ENCODE peak calls at places on chromosomes 6 and 20, in five cellular contexts. L is pancreas; H is activated CD8-positive, alpha-beta T cell treated with anti-CD3 and anti-CD28 coated beads for 36 hours; Y is lung; N is lower lobe of right lung. X is an unnamed sample.

GRCh38 chr6:121506761-121507754 is 71.6 kb downstream of the GJA1 start:
- DNase-seq in L (no peak), H (no peak), Y (no peak), N (no peak), X (no peak)

GRCh38 chr6:155604991-155605390 is 149.4 kb upstream of the NOX3 start:
- DNase-seq in L (no peak), H (no peak), Y (no peak), N (no peak), X (no peak)

GRCh38 chr6:106658469-106658868 is 29.1 kb downstream of the QRSL1 start:
- DNase-seq in L (no peak), H (no peak), Y (no peak), N (no peak), X (no peak)

GRCh38 chr20:63628246-63628975 is 1.5 kb upstream of the GMEB2 start:
- DNase-seq in L (peak), H (peak), Y (peak), N (peak), X (peak)

GRCh38 chr6:134533991-134534390 is 216.1 kb upstream of the SGK1 start:
- DNase-seq in L (no peak), H (no peak), Y (no peak), N (no peak), X (no peak)

GRCh38 chr20:4060856-4061440 is 45.6 kb upstream of the RNF24 start:
- DNase-seq in L (no peak), H (no peak), Y (no peak), N (no peak), X (no peak)

GRCh38 chr6:127966616-127967015 is 65.8 kb upstream of the THEMIS start:
- DNase-seq in L (no peak), H (no peak), Y (no peak), N (no peak), X (no peak)

GRCh38 chr6:159608961-159609673 is 83.9 kb downstream of the SOD2 start:
- DNase-seq in L (no peak), H (peak), Y (no peak), N (no peak), X (no peak)

GRCh38 chr6:132068766-132069165 is 117.6 kb upstream of the CCN2 start:
- DNase-seq in L (no peak), H (no peak), Y (no peak), N (no peak), X (no peak)

GRCh38 chr6:88339816-88340215 is 173.7 kb upstream of the CNR1 start:
- DNase-seq in L (no peak), H (no peak), Y (no peak), N (no peak), X (no peak)

DNA sequence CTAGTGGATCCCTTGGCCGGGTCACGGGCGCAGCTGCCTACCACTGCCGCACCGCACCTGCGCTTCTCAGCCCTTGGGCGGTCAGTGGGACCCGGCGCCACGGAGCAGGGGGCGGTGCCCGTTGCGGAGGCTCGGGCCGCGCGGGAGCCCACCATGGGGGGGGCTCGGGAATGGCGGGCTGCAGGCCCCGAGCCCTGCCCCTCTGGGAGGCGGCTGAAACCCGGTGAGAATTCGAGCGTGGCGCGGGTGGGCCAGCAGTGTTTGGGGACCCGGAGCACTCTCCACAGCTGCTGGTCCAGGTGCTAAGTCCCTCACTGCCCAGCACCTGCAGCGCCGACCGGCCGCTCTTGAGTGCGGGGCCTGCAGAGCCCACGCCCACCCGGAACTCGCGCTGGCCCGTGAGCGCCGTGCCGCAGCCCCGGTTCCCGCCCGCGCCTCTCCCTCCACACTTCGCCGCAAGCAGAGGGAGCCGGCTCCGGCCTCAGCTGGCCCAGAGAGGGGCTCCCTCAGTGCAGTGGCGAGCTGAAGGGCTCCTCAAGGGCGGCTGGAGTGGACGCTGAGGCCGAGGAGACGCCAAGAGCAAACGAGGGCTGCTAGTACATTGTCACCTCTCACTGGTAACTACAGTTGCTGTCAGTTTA is 120.5 kb upstream of the TMEM170B start:
- DNase-seq in L (no peak), H (no peak), Y (no peak), N (no peak), X (no peak)
- TF ChIP-seq CTCF in L (no peak), H (no peak), Y (no peak), N (no peak), X (no peak)

GRCh38 chr20:51175724-51176123 is 152.8 kb upstream of the KCNG1 start:
- DNase-seq in L (no peak), H (no peak), Y (no peak), N (no peak), X (no peak)

GRCh38 chr20:51176446-51176845 is 153.5 kb upstream of the KCNG1 start:
- DNase-seq in L (no peak), H (no peak), Y (no peak), N (no peak), X (no peak)

GRCh38 chr20:51175156-51175555 is 152.2 kb upstream of the KCNG1 start:
- DNase-seq in L (no peak), H (no peak), Y (no peak), N (no peak), X (no peak)

GRCh38 chr20:51172558-51173428 is 149.9 kb upstream of the KCNG1 start:
- DNase-seq in L (no peak), H (no peak), Y (no peak), N (no peak), X (no peak)

DNA sequence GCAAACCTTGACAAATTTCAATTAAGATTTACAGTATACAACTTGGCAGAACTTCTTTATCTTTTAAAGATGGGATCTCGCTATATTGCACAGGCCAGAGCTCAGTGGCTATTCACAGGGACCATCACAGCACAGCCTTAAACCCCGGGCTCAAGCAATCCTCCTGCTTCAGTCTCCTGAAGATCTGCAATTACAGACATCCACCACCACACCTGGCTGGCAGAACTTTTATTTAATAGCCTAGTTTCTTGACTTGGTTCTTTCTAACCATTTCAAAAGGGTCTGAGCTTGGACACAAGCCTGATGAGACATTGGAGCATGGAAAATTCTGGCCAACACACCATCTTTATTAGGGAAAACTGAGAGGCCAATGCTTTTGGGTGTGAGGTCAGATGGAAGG is 151.6 kb upstream of the KCNG1 start:
- DNase-seq in L (no peak), H (no peak), Y (no peak), N (no peak), X (no peak)
- TF ChIP-seq CTCF in L (no peak), H (no peak), Y (no peak), N (no peak), X (no peak)

GRCh38 chr6:25468881-25469280 is 183.1 kb upstream of the SCGN start:
- DNase-seq in L (no peak), H (no peak), Y (no peak), N (no peak), X (no peak)

GRCh38 chr6:25465931-25466330 is 186.1 kb upstream of the SCGN start:
- DNase-seq in L (no peak), H (no peak), Y (no peak), N (no peak), X (no peak)

GRCh38 chr6:25472314-25472713 is 179.7 kb upstream of the SCGN start:
- DNase-seq in L (no peak), H (no peak), Y (no peak), N (no peak), X (no peak)

GRCh38 chr6:25473447-25473846 is 178.6 kb upstream of the SCGN start:
- DNase-seq in L (no peak), H (no peak), Y (no peak), N (no peak), X (no peak)

DNA sequence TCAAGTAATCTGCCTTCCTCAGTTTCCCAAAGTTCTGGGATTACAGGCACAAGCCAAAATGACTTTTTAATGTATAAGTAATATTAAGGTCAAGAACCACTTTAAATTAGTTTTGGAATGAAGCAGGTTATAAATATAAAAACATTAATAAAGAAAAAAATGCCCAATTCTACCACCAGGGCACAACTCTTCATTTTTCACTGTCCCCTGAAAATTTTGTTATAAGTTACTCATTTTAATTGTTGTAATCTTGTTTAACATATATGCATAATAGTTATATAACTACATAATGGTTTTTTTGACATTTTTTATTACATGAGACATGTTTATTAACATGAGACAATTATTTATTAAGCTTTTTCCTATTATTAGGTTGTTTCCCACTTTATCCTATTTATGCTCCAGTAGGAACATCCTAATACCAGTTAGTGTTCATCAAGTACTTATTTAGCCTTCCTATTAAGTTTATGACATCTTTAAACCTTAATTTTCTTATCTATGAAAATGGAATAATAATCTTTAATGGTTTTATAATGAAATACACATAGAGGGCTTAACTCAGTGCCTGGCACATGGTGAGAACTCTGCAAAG is 182.1 kb upstream of the SCGN start:
- DNase-seq in L (no peak), H (no peak), Y (no peak), N (no peak), X (no peak)
- TF ChIP-seq CTCF in L (no peak), H (peak), Y (no peak), N (no peak), X (no peak)

GRCh38 chr6:37105782-37106137 is 64.2 kb upstream of the PIM1 start:
- DNase-seq in L (no peak), H (no peak), Y (no peak), N (no peak), X (no peak)

GRCh38 chr6:37106982-37107453 is 62.9 kb upstream of the PIM1 start:
- DNase-seq in L (no peak), H (no peak), Y (no peak), N (no peak), X (no peak)

GRCh38 chr6:37103169-37104039 is 66.5 kb upstream of the PIM1 start:
- DNase-seq in L (peak), H (peak), Y (peak), N (peak), X (peak)

GRCh38 chr6:37104935-37105781 is 64.8 kb upstream of the PIM1 start:
- DNase-seq in L (no peak), H (no peak), Y (no peak), N (no peak), X (no peak)

DNA sequence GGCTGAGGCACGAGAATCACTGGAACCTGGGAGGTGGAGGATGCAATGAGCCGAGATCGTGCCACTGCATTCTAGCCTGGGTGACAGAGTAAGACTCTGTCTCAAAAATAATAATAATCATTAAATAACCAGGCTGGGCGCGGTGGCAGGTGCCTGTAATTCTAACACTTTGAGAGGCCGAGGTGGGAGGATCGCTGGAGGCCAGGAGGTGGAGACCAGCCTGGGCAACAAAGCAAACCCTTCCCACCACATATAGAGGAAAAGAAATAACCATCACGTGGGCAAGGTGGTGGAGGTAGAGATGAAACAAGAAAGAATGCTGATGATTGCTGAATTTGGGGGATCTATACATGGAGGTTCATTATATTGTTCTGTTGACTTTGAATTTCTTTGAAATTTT is 63.4 kb upstream of the PIM1 start:
- DNase-seq in L (no peak), H (no peak), Y (no peak), N (no peak), X (no peak)
- TF ChIP-seq CTCF in L (no peak), H (no peak), Y (no peak), N (no peak), X (no peak)

DNA sequence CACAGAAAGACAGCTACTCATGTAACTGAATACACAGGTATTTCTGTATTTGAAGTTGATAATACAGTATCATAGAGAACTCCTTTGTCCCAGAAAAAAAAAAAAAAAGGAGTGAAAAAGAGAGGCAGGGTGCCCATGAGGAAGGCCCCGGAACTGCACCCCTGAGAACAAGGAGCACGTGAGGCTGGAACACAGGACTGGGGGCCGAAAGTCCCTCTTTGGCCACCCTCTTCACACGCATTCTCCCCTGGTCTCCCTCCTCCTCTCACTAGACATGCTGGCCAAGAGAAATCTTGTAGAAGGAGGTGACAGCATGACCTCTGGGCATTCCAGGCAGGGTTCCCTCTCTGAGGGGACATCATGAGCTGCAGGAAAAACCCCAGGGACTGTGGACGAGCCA is 62.7 kb upstream of the TRAF3IP2 start:
- DNase-seq in L (no peak), H (no peak), Y (no peak), N (no peak), X (no peak)
- TF ChIP-seq CTCF in L (no peak), H (peak), Y (no peak), N (no peak), X (no peak)

DNA sequence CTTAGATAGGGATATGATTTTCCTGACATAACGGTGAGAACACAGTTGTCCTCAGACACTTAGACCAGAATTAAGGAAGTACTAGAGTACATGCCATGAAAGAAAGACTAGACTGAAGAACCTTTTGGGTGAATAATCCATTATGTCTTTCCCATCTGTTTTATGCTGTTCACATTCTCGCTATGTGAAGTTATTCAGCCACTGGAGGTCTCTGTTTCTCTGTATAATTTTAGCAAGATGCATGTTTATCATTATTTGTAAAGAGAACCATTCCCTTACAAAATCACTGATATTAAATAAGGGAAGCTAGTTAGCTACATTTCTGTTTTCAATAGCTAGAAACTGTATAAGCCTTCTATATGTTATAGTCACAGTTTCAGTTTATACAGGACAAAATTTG is 391.9 kb downstream of the CD109 start:
- DNase-seq in L (no peak), H (no peak), Y (no peak), N (no peak), X (no peak)
- TF ChIP-seq CTCF in L (no peak), H (no peak), Y (no peak), N (no peak), X (no peak)

GRCh38 chr6:156660389-156660788 is 116.8 kb upstream of the ARID1B start:
- DNase-seq in L (no peak), H (no peak), Y (no peak), N (no peak), X (no peak)

GRCh38 chr6:156659317-156660198 is 117.6 kb upstream of the ARID1B start:
- DNase-seq in L (no peak), H (no peak), Y (no peak), N (no peak), X (no peak)

GRCh38 chr6:156658596-156659316 is 118.4 kb upstream of the ARID1B start:
- DNase-seq in L (no peak), H (no peak), Y (no peak), N (no peak), X (no peak)

GRCh38 chr6:156658186-156658585 is 119.0 kb upstream of the ARID1B start:
- DNase-seq in L (no peak), H (no peak), Y (no peak), N (no peak), X (no peak)

DNA sequence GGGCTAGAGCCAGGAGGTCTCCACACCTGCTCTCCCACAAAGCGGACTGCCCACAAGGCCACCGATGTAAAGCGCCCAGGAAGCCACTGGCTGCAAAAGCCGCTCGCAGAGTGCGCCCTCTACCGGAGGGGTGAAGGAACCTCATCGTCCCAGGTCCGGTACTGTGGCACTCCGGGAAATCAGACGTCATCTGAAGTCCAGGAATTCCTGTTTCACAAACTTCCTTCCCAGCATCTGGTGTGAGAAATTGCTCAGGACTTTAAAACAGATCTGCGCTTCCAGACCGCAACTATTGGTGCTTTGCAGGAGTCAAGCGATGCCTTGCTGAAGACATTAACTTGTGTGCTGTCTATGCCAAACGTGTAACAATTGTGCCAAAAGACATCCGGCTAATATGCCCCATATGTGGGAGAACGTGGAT is 115.1 kb upstream of the ARID1B start:
- DNase-seq in L (peak), H (peak), Y (no peak), N (no peak), X (no peak)
- TF ChIP-seq CTCF in L (no peak), H (peak), Y (no peak), N (peak), X (no peak)

X was measured in activated B cell treated with CpG ODN at 0.5 μM for 24 hours.